ENCODE peak calls at places on chromosomes 11 and 22, in five cellular contexts. N is thoracic aorta, Y is lower leg skin, K is astrocyte of the spinal cord, M is sigmoid colon. C is an unnamed sample.

GRCh38 chr11:72598901-72599300 is 75.3 kb downstream of the PDE2A start:
- DNase-seq in N (no peak), Y (no peak), K (no peak), M (peak), C (peak)

GRCh38 chr22:50542416-50542927 is 3.2 kb upstream of the KLHDC7B start:
- DNase-seq in Y (no peak), K (no peak), M (no peak), N (no peak), C (no peak)

GRCh38 chr11:128686045-128686741 is 7.7 kb upstream of the FLI1 start:
- DNase-seq in N (no peak), M (no peak), K (no peak), Y (no peak), C (no peak)

GRCh38 chr11:58513747-58514367 is 6.0 kb upstream of the OR5B21 start:
- DNase-seq in Y (no peak), M (no peak), K (peak), N (no peak), C (peak)

GRCh38 chr11:67312187-67313021 is 9.1 kb downstream of the SSH3 start:
- DNase-seq in N (no peak), K (no peak), Y (peak), M (no peak), C (no peak)

GRCh38 chr11:128894685-128895084 is 3.5 kb downstream of the KCNJ5 start:
- DNase-seq in N (no peak), K (no peak), M (peak), Y (no peak), C (no peak)

GRCh38 chr11:15901046-15901445 is 455.3 kb downstream of the SOX6 start:
- DNase-seq in Y (no peak), M (no peak), N (no peak), K (no peak), C (peak)

GRCh38 chr11:14500181-14500651 is 605 bp upstream of the COPB1 start:
- DNase-seq in N (no peak), K (peak), M (no peak), Y (peak), C (peak)

GRCh38 chr22:28560005-28560742 is 119.5 kb downstream of the TTC28 start:
- DNase-seq in N (no peak), K (peak), Y (no peak), M (no peak), C (no peak)

GRCh38 chr11:85459304-85459703 is 167.8 kb downstream of the DLG2 start:
- DNase-seq in Y (no peak), N (no peak), M (no peak), K (no peak), C (no peak)

GRCh38 chr11:78050964-78051831 is 12.5 kb upstream of the THRSP start:
- DNase-seq in N (no peak), Y (no peak), M (no peak), K (peak), C (no peak)

GRCh38 chr11:33445761-33446161 is 188.6 kb downstream of the HIPK3 start:
- DNase-seq in N (no peak), M (no peak), Y (no peak), K (peak), C (peak)

GRCh38 chr22:39292561-39293074 is 26.8 kb downstream of the RPL3 start:
- DNase-seq in Y (peak), N (peak), M (peak), K (peak), C (peak)

GRCh38 chr11:131955901-131956300 is 585.5 kb downstream of the NTM start:
- DNase-seq in N (no peak), M (no peak), Y (no peak), K (no peak), C (peak)

GRCh38 chr22:30413745-30414524 is 11.6 kb upstream of the MTFP1 start:
- DNase-seq in N (no peak), Y (no peak), M (no peak), K (no peak), C (no peak)

GRCh38 chr11:65352783-65353182 is 1.8 kb upstream of the TIGD3 start:
- DNase-seq in N (no peak), K (peak), M (no peak), Y (no peak), C (peak)

GRCh38 chr11:60771879-60772525 is 13.1 kb upstream of the MS4A10 start:
- DNase-seq in N (no peak), M (no peak), K (no peak), Y (no peak), C (no peak)

GRCh38 chr11:34819740-34820482 is 96.3 kb downstream of the APIP start:
- DNase-seq in M (no peak), Y (no peak), N (no peak), K (no peak), C (peak)

GRCh38 chr11:131748146-131749050 is 378.0 kb downstream of the NTM start:
- DNase-seq in M (peak), Y (peak), N (no peak), K (peak), C (peak)

GRCh38 chr22:50572965-50573364 is 5.3 kb downstream of the CPT1B start:
- DNase-seq in M (no peak), K (no peak), Y (no peak), N (no peak), C (no peak)

GRCh38 chr11:30153008-30153407 is 77.8 kb upstream of the FSHB start:
- DNase-seq in Y (no peak), M (no peak), K (no peak), N (no peak), C (no peak)

GRCh38 chr11:31825453-31826391 is 14.6 kb upstream of the PAX6 start:
- DNase-seq in M (no peak), N (no peak), K (no peak), Y (no peak), C (no peak)

GRCh38 chr11:88384004-88384677 is 46.6 kb upstream of the CTSC start:
- DNase-seq in M (no peak), Y (no peak), K (peak), N (no peak), C (no peak)

GRCh38 chr11:129639300-129639699 is 176.3 kb upstream of the TMEM45B start:
- DNase-seq in M (no peak), Y (no peak), N (no peak), K (peak), C (peak)

GRCh38 chr11:107804219-107804618 is 54.4 kb downstream of the SLC35F2 start:
- DNase-seq in N (no peak), M (no peak), K (no peak), Y (no peak), C (no peak)

DNA sequence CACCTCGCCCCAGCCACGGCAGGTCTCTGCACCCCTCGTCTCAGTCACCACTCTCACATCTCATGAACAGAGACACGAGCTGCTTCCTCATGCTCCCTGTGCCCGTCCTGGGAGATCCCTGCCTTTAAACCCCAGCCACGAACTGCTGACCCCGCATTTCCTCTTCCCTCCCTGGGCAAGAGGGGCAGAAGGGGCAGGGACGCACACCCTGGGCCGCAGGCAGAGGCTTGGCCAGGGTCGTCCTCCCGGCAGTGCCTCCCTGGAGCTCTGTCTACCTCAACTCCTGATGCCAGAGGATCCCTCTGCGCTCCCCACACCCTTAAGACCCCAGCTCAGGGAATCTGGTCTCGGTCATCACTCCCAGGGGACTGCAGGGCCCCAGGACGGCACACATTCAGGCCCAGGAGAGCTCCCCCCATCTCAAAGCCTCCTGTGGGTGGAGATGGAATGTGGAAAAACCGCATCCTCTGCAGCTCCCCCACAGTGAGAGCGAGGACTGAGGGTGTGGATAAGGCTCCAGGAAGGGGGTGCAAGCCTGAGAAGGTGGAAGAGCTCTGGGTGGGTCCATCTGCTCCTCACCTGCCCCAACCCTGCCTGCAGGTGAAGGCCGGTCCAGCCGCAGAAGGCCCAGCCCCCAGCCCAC is 1.2 kb downstream of the BID start:
- DNase-seq in Y (no peak), N (no peak), K (peak), M (peak), C (no peak)
- H3K4me3 ChIP-seq in Y (no peak), N (peak), K (peak), M (peak), C (peak)

GRCh38 chr11:17405232-17406005 is 17.0 kb upstream of the KCNJ11 start:
- DNase-seq in N (peak), K (peak), Y (peak), M (peak), C (peak)
- TF ChIP-seq CTCF in N (peak), K (no peak), Y (no peak), M (no peak), C (peak)

GRCh38 chr22:31748490-31748889 is 1.4 kb downstream of the PRR14L start:
- DNase-seq in K (no peak), M (no peak), Y (no peak), N (no peak), C (no peak)
- H3K4me3 ChIP-seq in K (peak), M (no peak), Y (no peak), N (peak), C (peak)

GRCh38 chr11:976431-977160 is 50.9 kb downstream of the AP2A2 start:
- DNase-seq in Y (no peak), K (peak), N (no peak), M (no peak), C (no peak)
- TF ChIP-seq CTCF in Y (no peak), K (peak), N (no peak), M (no peak), C (peak)

GRCh38 chr11:133021503-133021902 is 510.8 kb downstream of the OPCML start:
- DNase-seq in Y (no peak), M (no peak), N (no peak), K (no peak), C (no peak)
- H3K4me3 ChIP-seq in Y (no peak), M (no peak), N (no peak), K (no peak), C (no peak)

DNA sequence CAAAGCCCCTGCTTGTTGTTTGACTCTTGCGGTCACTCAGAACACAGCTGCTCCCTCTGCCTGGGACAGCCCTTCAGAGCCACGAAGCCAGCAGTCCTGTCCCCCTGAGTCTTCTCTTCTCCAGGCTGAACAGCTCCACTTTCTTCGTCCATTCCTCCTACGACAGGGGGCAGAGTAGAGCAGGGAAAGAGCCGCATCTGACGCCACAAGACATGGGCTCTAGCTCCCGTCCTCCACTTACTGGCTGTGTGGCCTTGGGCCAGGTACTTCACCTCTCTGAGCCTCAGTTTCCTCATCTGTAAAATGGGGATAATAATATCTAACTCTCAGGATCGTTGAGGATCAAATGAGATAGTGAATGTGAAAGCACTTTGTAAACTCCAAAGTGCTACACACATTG is 29.9 kb downstream of the CHRDL2 start:
- DNase-seq in K (no peak), M (no peak), Y (no peak), N (no peak), C (no peak)
- TF ChIP-seq CTCF in K (peak), M (no peak), Y (no peak), N (no peak), C (peak)

DNA sequence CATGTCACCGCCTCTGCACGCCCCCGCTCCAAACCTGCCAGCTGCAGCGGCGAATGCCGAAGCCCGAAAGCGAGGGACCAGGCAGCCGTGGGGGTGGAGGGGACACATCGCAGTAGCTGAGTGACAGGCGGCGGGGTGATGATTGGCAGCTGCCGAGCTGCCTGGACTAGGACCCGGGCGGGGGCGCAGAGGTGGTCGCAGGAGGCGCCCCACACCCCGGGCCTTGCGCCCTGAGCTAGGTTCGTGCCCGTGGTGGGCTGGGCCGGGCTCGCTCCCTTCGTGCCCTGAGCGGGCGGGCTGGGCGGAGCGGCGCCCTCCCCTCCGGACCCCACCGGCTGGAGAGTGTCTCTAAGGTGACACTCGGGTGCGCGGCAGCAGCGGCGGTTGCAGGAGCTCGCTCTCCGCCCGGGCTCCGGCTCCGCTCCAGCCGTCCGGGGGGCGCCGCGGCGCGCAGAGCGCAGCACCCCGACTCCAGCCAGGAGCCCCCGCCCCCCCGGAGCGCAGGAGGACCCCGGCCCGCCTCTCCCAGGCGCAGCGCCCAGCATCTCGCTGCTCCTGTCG is 14.6 kb upstream of the DGKZ start:
- DNase-seq in K (no peak), M (no peak), N (no peak), Y (no peak), C (peak)
- H3K4me3 ChIP-seq in K (peak), M (no peak), N (peak), Y (no peak), C (peak)

GRCh38 chr22:46829140-46829891 is 66.9 kb downstream of the TBC1D22A start:
- DNase-seq in M (no peak), N (no peak), K (peak), Y (no peak), C (peak)

GRCh38 chr22:46827072-46827780 is 64.8 kb downstream of the TBC1D22A start:
- DNase-seq in N (no peak), M (no peak), K (no peak), Y (no peak), C (no peak)

GRCh38 chr22:46826438-46826837 is 64.0 kb downstream of the TBC1D22A start:
- DNase-seq in K (no peak), Y (no peak), N (no peak), M (no peak), C (no peak)

GRCh38 chr22:46828323-46829139 is 66.1 kb downstream of the TBC1D22A start:
- DNase-seq in M (no peak), Y (no peak), N (no peak), K (no peak), C (no peak)

GRCh38 chr22:46827781-46828180 is 65.3 kb downstream of the TBC1D22A start:
- DNase-seq in M (no peak), N (no peak), K (no peak), Y (no peak), C (no peak)
- TF ChIP-seq CTCF in M (no peak), N (no peak), K (no peak), Y (no peak), C (no peak)

GRCh38 chr11:101128571-101129202 is 926 bp downstream of the PGR start:
- DNase-seq in Y (peak), M (peak), K (no peak), N (no peak), C (peak)
- H3K4me3 ChIP-seq in Y (peak), M (peak), K (no peak), N (peak), C (peak)

C was measured in cardiac muscle cell.